ENCODE peak calls at places on chromosomes 13 and 19, in seven cellular contexts. A, K, W, G, J, M and O are unnamed samples.

GRCh38 chr19:16073481-16073880 is 2.8 kb upstream of the TPM4 start:
- DNase-seq in M (no peak), K (no peak), G (no peak), W (no peak), J (no peak), A (no peak), O (no peak)

GRCh38 chr19:18057557-18057956 is 29.2 kb downstream of the IL12RB1 start:
- DNase-seq in M (no peak), K (no peak), A (no peak), J (no peak), G (no peak), W (no peak), O (no peak)

GRCh38 chr19:28136796-28137195 is 1076.2 kb downstream of the UQCRFS1 start:
- DNase-seq in W (no peak), G (no peak), K (no peak), J (no peak), M (no peak), A (no peak), O (no peak)

GRCh38 chr19:35455616-35456201 is 7.7 kb downstream of the FFAR2 start:
- DNase-seq in A (no peak), J (no peak), K (no peak), M (no peak), G (no peak), W (no peak), O (no peak)

GRCh38 chr13:64725492-64725891 is 2504.6 kb downstream of the PCDH9 start:
- DNase-seq in M (no peak), K (no peak), J (no peak), W (no peak), A (no peak), G (no peak), O (no peak)

GRCh38 chr19:55472463-55472862 is 4.0 kb upstream of the ZNF628 start:
- DNase-seq in M (no peak), G (no peak), J (peak), A (no peak), W (peak), K (peak), O (peak)

GRCh38 chr13:75702476-75702875 is 66.3 kb downstream of the LMO7 start:
- DNase-seq in M (no peak), K (no peak), A (no peak), J (no peak), W (no peak), G (no peak), O (no peak)

GRCh38 chr13:108962652-108963051 is 333.2 kb downstream of the MYO16 start:
- DNase-seq in W (no peak), M (no peak), J (no peak), A (no peak), G (no peak), K (no peak), O (no peak)

GRCh38 chr13:29439601-29440381 is 155.7 kb downstream of the SLC7A1 start:
- DNase-seq in A (no peak), G (no peak), J (no peak), M (no peak), K (no peak), W (no peak), O (no peak)

GRCh38 chr19:39679791-39680168 is 24.1 kb downstream of the LGALS16 start:
- DNase-seq in K (no peak), A (no peak), G (no peak), J (no peak), W (no peak), M (no peak), O (no peak)

GRCh38 chr13:114115796-114116195 is 16.6 kb downstream of the RASA3 start:
- DNase-seq in J (no peak), G (no peak), W (no peak), M (no peak), K (no peak), A (peak), O (no peak)

GRCh38 chr13:103663996-103664395 is 597.8 kb upstream of the SLC10A2 start:
- DNase-seq in G (no peak), A (no peak), M (no peak), J (peak), W (no peak), K (peak), O (peak)

GRCh38 chr19:35031072-35031881 is 1.0 kb downstream of the SCN1B start:
- DNase-seq in G (peak), K (peak), W (no peak), A (no peak), J (peak), M (no peak), O (no peak)

GRCh38 chr13:109426690-109426990 is 359.7 kb downstream of the IRS2 start:
- DNase-seq in M (no peak), G (no peak), W (no peak), A (no peak), K (no peak), J (no peak), O (no peak)

GRCh38 chr13:34943675-34944634 is 1.9 kb downstream of the NBEA start:
- DNase-seq in G (no peak), A (no peak), M (no peak), W (no peak), K (no peak), J (peak), O (no peak)

DNA sequence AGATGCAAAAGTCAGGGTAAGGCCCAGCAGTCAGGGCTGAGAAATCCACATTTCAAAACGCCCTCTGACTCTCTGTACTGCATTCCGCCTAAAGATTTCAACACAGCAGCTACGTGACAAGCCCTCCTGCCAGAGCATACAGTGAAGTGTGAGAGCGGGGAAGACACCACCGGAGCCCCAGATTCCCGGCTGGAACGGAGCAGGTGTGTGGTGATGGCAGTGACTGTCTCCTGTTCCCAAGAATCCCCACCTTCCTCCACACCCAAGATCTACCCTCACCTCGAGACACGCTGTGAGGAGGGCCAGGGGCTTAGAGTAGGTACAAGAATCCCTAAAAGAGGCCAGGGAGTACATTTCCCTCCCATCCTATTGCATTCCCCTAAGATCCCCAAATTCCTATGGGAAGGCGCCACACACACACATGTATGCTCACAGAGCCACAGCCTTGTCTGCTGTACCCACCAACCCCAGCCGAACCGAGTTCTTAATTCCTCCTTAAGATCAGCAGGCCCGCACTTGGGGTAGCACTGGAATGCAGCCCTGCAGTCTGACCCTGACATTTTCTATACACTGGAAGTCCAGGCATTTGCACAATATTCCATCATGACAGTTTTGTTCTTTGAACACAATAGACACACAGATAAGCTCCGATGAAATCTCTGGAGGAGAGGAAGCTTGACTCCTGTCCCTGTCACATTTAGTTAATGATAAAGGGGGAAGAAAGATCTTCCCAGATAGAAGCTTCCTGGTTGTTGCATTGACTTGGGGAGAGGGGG is 102.9 kb downstream of the FOXO1 start:
- DNase-seq in G (no peak), J (no peak), W (no peak), A (no peak), M (no peak), K (no peak), O (no peak)
- H3K27ac ChIP-seq in G (peak), J (no peak), W (no peak), A (no peak), M (no peak), K (no peak), O (peak)

DNA sequence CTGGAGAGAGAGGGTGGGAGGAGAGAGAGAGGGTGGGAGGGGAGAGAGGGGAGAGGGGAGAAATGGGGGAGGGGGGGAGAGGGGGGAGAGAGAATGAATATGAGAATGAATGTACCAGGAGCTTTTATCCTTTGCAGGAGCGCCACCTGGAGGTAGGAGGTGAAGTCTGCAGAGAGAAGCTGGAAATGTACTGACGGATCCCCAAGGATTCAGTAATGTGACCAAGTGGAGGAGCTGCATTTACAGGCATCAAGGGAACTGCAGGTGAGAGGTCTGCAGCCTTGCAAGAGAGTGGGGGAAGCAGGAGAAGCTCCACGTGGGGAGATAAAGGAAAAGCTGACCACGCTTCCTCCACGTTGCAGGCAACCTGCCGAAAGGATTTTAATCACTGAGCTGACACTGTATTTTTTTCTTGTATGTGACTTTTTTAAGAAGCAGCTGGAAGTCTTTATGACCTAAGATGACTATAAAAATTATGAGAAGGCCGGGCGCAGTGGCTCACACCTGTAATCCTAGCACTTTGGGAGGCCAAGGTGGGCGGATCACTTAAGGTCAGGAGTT is 33.7 kb downstream of the VSTM1 start:
- DNase-seq in A (no peak), K (peak), J (peak), M (no peak), W (peak), G (peak), O (peak)
- TF ChIP-seq CTCF in A (peak), K (peak), J (peak), M (peak), W (peak), G (peak), O (peak)

GRCh38 chr19:32104465-32105235 is 240.8 kb upstream of the ZNF507 start:
- DNase-seq in M (no peak), W (no peak), G (peak), A (no peak), J (peak), K (peak), O (peak)

GRCh38 chr19:32101206-32101605 is 244.2 kb upstream of the ZNF507 start:
- DNase-seq in K (no peak), J (no peak), W (no peak), M (no peak), G (no peak), A (no peak), O (no peak)

GRCh38 chr19:32097620-32098019 is 247.8 kb upstream of the ZNF507 start:
- DNase-seq in A (no peak), G (no peak), J (no peak), M (no peak), K (no peak), W (no peak), O (no peak)

DNA sequence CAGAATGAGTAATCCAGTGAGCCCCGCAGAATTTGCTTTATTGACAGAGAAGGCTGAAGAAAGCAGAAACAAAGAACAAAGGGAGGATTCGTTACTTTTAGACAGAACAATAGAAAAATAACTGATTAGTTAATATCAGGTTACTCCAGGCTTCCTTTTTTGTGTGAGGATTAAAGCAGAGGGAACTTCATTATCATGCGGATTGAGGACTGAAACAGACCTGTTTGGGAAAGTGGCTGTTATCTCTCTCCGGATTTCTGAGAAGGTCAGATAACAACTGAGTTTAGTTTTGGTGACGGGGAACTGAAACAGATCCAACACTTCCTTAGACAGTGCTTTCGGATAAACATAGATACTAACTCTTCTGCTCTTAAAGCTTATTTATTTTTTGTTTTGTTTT is 246.5 kb upstream of the ZNF507 start:
- DNase-seq in W (no peak), A (no peak), K (no peak), M (no peak), J (no peak), G (peak), O (no peak)
- H3K27ac ChIP-seq in W (no peak), A (no peak), K (no peak), M (no peak), J (no peak), G (no peak), O (no peak)

GRCh38 chr13:30545320-30545719 is 72.4 kb upstream of the USPL1 start:
- DNase-seq in G (no peak), M (no peak), K (no peak), W (no peak), J (no peak), A (no peak), O (no peak)

GRCh38 chr13:30552567-30552966 is 65.2 kb upstream of the USPL1 start:
- DNase-seq in J (no peak), K (no peak), A (no peak), M (no peak), G (no peak), W (no peak), O (no peak)

DNA sequence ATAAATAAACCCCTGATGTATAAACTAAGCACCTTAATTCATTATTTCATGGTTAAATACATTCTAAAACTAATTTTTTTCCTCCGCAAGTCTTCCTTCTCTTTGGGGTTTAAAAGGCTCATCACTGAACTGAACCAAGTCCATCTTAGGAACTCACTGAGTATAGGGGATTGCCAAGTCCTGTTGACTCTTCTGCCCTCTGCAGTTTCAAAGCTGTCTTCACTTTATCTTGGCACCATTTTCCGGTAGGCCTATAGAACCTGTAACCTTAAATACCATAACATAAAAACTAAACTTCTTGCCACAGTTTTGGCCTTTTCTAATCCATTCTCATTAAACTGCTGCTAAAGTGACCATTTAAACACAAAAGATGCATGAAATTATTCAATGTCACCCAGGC is 66.5 kb upstream of the USPL1 start:
- DNase-seq in J (peak), K (peak), M (no peak), G (peak), W (no peak), A (no peak), O (peak)
- TF ChIP-seq CTCF in J (peak), K (peak), M (no peak), G (peak), W (peak), A (peak), O (peak)

DNA sequence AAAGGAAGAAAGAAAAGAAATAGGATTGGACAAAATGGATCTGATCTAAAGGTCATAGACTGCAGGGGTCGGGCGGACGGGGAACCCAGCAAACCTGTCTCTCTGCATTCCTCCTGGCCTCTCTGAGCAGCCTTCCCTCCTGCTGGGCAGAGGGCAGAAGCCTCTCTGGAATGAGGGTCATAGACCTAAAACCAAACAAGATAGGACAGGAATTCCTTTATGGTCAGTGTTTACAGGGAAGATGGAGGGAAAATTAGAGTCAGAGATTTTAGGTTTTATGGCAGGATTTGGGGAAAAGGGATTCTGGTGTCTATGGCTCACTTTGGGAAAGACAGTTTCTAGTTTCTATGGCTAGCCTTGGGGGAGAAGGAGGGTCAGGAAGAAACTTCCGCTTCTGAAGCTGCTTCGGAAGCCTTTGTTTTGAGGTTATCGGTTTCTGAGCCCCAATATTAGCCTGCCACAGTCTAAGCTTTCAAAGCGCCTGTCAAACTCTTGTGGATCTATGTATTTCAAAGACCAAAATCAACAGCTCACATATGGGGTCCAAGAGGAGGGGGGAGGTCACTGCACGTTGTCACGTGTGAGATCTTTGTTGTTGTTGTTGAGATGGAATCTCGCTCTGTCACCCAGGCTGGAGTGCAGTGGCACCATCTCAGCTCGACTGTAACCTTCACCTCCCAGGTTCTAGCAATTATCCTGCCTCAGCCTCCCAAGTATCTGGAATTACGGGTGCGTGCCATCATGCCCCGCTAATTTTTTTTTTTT is 18.9 kb upstream of the DPRX start:
- DNase-seq in M (no peak), A (no peak), W (no peak), K (no peak), G (peak), J (peak), O (no peak)
- H3K27ac ChIP-seq in M (no peak), A (no peak), W (no peak), K (no peak), G (peak), J (no peak), O (no peak)

DNA sequence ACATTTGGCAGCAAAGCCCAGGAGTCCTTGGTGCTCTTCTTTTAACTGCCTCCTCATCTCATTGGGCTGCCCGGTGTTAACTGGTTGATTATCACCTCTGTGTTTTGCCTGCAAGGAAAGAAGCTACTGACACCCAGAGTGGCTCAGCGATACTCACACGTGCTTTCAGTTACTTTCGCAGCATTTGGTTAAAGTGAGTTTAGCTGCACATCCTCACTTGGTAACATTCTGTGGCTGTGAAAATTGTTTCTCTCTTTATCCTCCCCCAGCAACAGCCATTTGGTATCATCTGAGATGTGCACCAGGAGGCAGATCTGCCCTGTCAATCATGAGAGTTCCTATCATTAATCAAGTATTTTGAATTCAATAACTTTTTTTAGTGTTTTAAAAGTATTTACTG is 44.6 kb upstream of the GPR183 start:
- DNase-seq in A (no peak), K (no peak), W (no peak), J (no peak), G (no peak), M (no peak), O (no peak)
- TF ChIP-seq CTCF in A (no peak), K (no peak), W (no peak), J (no peak), G (no peak), M (no peak), O (no peak)

DNA sequence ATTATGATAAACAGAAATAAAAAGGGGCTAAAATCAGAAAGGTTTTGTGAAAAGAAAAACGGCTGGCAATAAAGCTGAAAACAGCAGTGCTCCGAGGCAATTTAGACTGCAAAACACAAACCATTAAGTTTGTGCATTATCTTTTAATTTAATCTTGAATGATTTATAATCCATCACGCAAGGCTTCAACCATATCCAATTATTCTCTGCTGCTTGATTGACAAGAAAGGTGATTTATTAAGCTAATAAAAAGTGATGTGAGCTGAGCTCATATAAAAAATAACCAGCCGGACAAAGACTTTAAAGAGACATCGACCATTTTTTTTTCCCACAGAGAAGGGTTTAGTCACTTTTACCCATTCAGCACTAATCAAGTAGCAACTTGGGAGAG is 33.6 kb downstream of the TSHZ3 start:
- DNase-seq in G (no peak), W (no peak), A (no peak), M (no peak), K (no peak), J (no peak), O (no peak)
- H3K27ac ChIP-seq in G (peak), W (no peak), A (no peak), M (no peak), K (no peak), J (no peak), O (no peak)

GRCh38 chr19:48992571-48993174 is 436 bp downstream of the GYS1 start:
- DNase-seq in J (no peak), W (no peak), M (no peak), A (no peak), G (peak), K (no peak), O (no peak)

GRCh38 chr19:48993175-48994034 is at the start of the genes GYS1 and RUVBL2:
- DNase-seq in W (peak), A (peak), M (peak), G (peak), K (peak), J (peak), O (peak)

GRCh38 chr19:48994035-48994386 is 324 bp downstream of the RUVBL2 start:
- DNase-seq in W (no peak), G (no peak), M (no peak), J (no peak), A (no peak), K (no peak), O (no peak)

GRCh38 chr19:48999481-49000325 is 6.0 kb downstream of the RUVBL2 start:
- DNase-seq in M (no peak), W (peak), G (peak), J (peak), A (no peak), K (peak), O (no peak)

DNA sequence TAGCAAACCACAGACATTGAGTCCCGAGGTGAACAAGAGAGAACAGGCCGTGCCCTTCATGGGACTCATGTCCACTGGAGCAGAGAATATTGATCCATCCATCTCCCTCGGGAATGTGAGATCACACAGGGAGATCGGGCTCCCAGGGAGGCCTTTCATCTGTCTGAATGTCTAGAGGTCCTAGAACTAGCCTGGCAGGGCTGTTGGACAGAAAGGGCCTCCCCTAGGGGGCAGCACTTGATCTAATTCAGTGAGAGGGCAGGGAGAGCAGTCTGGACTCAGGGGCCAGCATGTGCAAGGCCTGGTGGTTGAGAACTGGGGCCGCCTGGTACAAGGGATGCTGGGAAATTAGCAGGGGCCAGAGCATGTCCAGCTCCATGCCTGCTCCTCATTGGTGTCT is 4.3 kb downstream of the RUVBL2 start:
- DNase-seq in A (no peak), M (no peak), W (peak), K (no peak), G (peak), J (peak), O (no peak)
- TF ChIP-seq CTCF in A (peak), M (no peak), W (peak), K (peak), G (peak), J (peak), O (peak)